ENCODE peak calls at places on chromosomes 11 and 22, in eight cellular contexts. F is B cell; K is fibroblast of pulmonary artery; C is dorsolateral prefrontal cortex; N is endothelial cell; J is activated CD4-positive, alpha-beta T cell treated with anti-CD3 and anti-CD28 coated beads, Interleukin-2, amount 10 ng/mL, durations not matched to agents 7 days and 5 days; S is Right ventricle myocardium inferior; Y is stimulated activated CD4-positive, alpha-beta T cell treated with anti-CD3 and anti-CD28 coated beads, Interleukin-12 subunit alpha, Interleukin-12 subunit beta, amount 100 ng/mL, for 4 hours. O is an unnamed sample.

GRCh38 chr11:23313001-23313400 is 452.7 kb upstream of the CCDC179 start:
- DNase-seq in F (no peak), K (no peak), C (no peak), N (no peak), J (no peak), S (no peak), Y (no peak), O (no peak)

GRCh38 chr22:40348025-40348658 is 1.8 kb downstream of the ADSL start:
- DNase-seq in F (peak; percentile 61), K (peak; percentile 75), C (peak; percentile 69), N (peak; percentile 52), J (peak; percentile 81), S (no peak), Y (peak; percentile 60), O (peak; percentile 80)

GRCh38 chr22:35894937-35895708 is 133.5 kb downstream of the RBFOX2 start:
- DNase-seq in F (no peak), K (peak; percentile 85), C (peak; percentile 24), N (no peak), J (no peak), S (no peak), Y (no peak), O (no peak)

GRCh38 chr11:131691558-131692041 is 321.2 kb downstream of the NTM start:
- DNase-seq in F (no peak), K (peak; percentile 48), C (no peak), N (peak; percentile 83), J (peak; percentile 11), S (peak; percentile 71), Y (peak; percentile 6), O (peak; percentile 69)

GRCh38 chr11:19392321-19392720 is 151.6 kb upstream of the E2F8 start:
- DNase-seq in F (no peak), K (no peak), C (no peak), N (no peak), J (no peak), S (no peak), Y (no peak), O (no peak)

GRCh38 chr11:11691296-11692141 is 69.7 kb upstream of the GALNT18 start:
- DNase-seq in F (no peak), K (no peak), C (peak; percentile 26), N (peak; percentile 38), J (no peak), S (no peak), Y (no peak), O (no peak)

GRCh38 chr11:64226507-64227051 is 505 bp downstream of the NUDT22 start:
- DNase-seq in F (peak; percentile 76), K (no peak), C (no peak), N (no peak), J (peak; percentile 73), S (peak; percentile 87), Y (peak; percentile 51), O (peak; percentile 84)

GRCh38 chr11:72010529-72011233 is 12.0 kb downstream of the IL18BP start:
- DNase-seq in F (no peak), K (no peak), C (no peak), N (no peak), J (no peak), S (no peak), Y (no peak), O (peak; percentile 11)

GRCh38 chr11:11306855-11307254 is 46.2 kb downstream of the CSNK2A3 start:
- DNase-seq in F (no peak), K (no peak), C (no peak), N (no peak), J (no peak), S (no peak), Y (no peak), O (no peak)

GRCh38 chr11:16605440-16605970 is 132.9 kb upstream of the C11orf58 start:
- DNase-seq in F (peak; percentile 18), K (peak; percentile 16), C (no peak), N (peak; percentile 47), J (no peak), S (peak; percentile 64), Y (no peak), O (peak; percentile 25)

GRCh38 chr11:119115484-119116234 is 5.7 kb upstream of the HINFP start:
- DNase-seq in F (no peak), K (no peak), C (no peak), N (no peak), J (peak; percentile 51), S (peak; percentile 87), Y (peak; percentile 33), O (no peak)

GRCh38 chr11:62534779-62535545 is 11.6 kb downstream of the AHNAK start:
- DNase-seq in F (no peak), K (no peak), C (no peak), N (no peak), J (no peak), S (no peak), Y (no peak), O (peak; percentile 14)

GRCh38 chr11:5689551-5689983 is at the start of gene TRIM22:
- DNase-seq in F (peak; percentile 73), K (peak; percentile 80), C (peak; percentile 20), N (no peak), J (peak; percentile 79), S (no peak), Y (peak; percentile 30), O (peak; percentile 74)

GRCh38 chr22:26182723-26183122 is 13.5 kb downstream of the SEZ6L start:
- DNase-seq in F (no peak), K (no peak), C (no peak), N (no peak), J (no peak), S (no peak), Y (no peak), O (no peak)

GRCh38 chr11:69930081-69931059 is 111.2 kb upstream of the FGF3 start:
- DNase-seq in F (no peak), K (no peak), C (no peak), N (no peak), J (no peak), S (no peak), Y (no peak), O (no peak)

GRCh38 chr11:96050435-96051182 is 126.7 kb upstream of the MTMR2 start:
- DNase-seq in F (no peak), K (peak; percentile 89), C (no peak), N (no peak), J (no peak), S (no peak), Y (no peak), O (no peak)

GRCh38 chr11:2528301-2529050 is 83.7 kb downstream of the KCNQ1 start:
- DNase-seq in F (no peak), K (no peak), C (no peak), N (no peak), J (no peak), S (no peak), Y (no peak), O (no peak)

GRCh38 chr22:26573026-26573662 is 16.8 kb downstream of the TPST2 start:
- DNase-seq in F (peak; percentile 25), K (peak; percentile 72), C (no peak), N (no peak), J (no peak), S (peak; percentile 91), Y (no peak), O (no peak)

GRCh38 chr11:83540112-83540675 is 254.0 kb upstream of the CCDC90B start:
- DNase-seq in F (no peak), K (no peak), C (no peak), N (no peak), J (no peak), S (no peak), Y (no peak), O (no peak)

GRCh38 chr22:17945851-17946690 is 78.3 kb downstream of the MICAL3 start:
- DNase-seq in F (no peak), K (no peak), C (peak; percentile 43), N (no peak), J (no peak), S (no peak), Y (no peak), O (peak; percentile 73)

GRCh38 chr11:9574806-9575530 is 1.5 kb downstream of the WEE1 start:
- DNase-seq in F (no peak), K (peak; percentile 92), C (no peak), N (peak; percentile 35), J (peak; percentile 22), S (peak; percentile 67), Y (peak; percentile 13), O (peak; percentile 24)

GRCh38 chr11:36427876-36428275 is 82.2 kb downstream of the TRAF6 start:
- DNase-seq in F (no peak), K (no peak), C (no peak), N (no peak), J (no peak), S (no peak), Y (no peak), O (no peak)

GRCh38 chr11:7088921-7089320 is at the start of gene RBMXL2:
- DNase-seq in F (no peak), K (peak; percentile 2), C (no peak), N (no peak), J (no peak), S (peak; percentile 53), Y (no peak), O (no peak)

GRCh38 chr11:117535870-117536411 is 208.3 kb downstream of the CEP164 start:
- DNase-seq in F (no peak), K (no peak), C (peak; percentile 52), N (no peak), J (no peak), S (no peak), Y (no peak), O (no peak)

GRCh38 chr11:62689421-62690183 is at the start of gene LRRN4CL:
- DNase-seq in F (no peak), K (peak; percentile 83), C (peak; percentile 50), N (no peak), J (no peak), S (peak; percentile 85), Y (no peak), O (no peak)

GRCh38 chr11:12469451-12469850 is 92.1 kb downstream of the PARVA start:
- DNase-seq in F (no peak), K (peak; percentile 55), C (no peak), N (no peak), J (no peak), S (no peak), Y (no peak), O (no peak)

GRCh38 chr22:47259990-47260389 is 497.5 kb downstream of the TBC1D22A start:
- DNase-seq in F (no peak), K (no peak), C (no peak), N (no peak), J (no peak), S (no peak), Y (no peak), O (no peak)

GRCh38 chr22:19182472-19183157 is 4.1 kb upstream of the SLC25A1 start:
- DNase-seq in F (no peak), K (no peak), C (no peak), N (no peak), J (no peak), S (no peak), Y (no peak), O (no peak)

GRCh38 chr22:24805790-24806662 is at the start of gene SGSM1:
- DNase-seq in F (peak; percentile 90), K (peak; percentile 50), C (peak; percentile 50), N (peak; percentile 88), J (peak; percentile 74), S (peak; percentile 89), Y (peak; percentile 77), O (peak; percentile 91)

GRCh38 chr11:116927163-116927772 is 89.8 kb upstream of the APOA1 start:
- DNase-seq in F (peak; percentile 77), K (no peak), C (no peak), N (peak; percentile 25), J (peak; percentile 67), S (no peak), Y (no peak), O (no peak)

GRCh38 chr22:50308597-50308935 is 1.1 kb upstream of the PLXNB2 start:
- DNase-seq in F (no peak), K (peak; percentile 88), C (peak; percentile 56), N (peak; percentile 48), J (no peak), S (peak; percentile 92), Y (no peak), O (no peak)

GRCh38 chr11:15053201-15053685 is 20.1 kb upstream of the CALCB start:
- DNase-seq in F (no peak), K (no peak), C (no peak), N (no peak), J (no peak), S (no peak), Y (no peak), O (no peak)

GRCh38 chr11:125253795-125254525 is 89.4 kb downstream of the PKNOX2 start:
- DNase-seq in F (no peak), K (no peak), C (peak; percentile 63), N (no peak), J (no peak), S (no peak), Y (no peak), O (no peak)

GRCh38 chr11:45391168-45391850 is 105.2 kb upstream of the SYT13 start:
- DNase-seq in F (no peak), K (no peak), C (no peak), N (no peak), J (no peak), S (no peak), Y (no peak), O (no peak)